ENCODE peak calls at places on chromosomes 2 and 18, in eight cellular contexts. I, U, A, D, Z, Y, V and R are unnamed samples.

GRCh38 chr2:43458002-43458628 is 137.7 kb downstream of the THADA start:
- DNase-seq in I (no peak), U (no peak), A (no peak), D (no peak), Z (no peak), Y (no peak), V (no peak), R (no peak)

GRCh38 chr2:62334440-62335058 is 138.6 kb downstream of the B3GNT2 start:
- DNase-seq in I (no peak), U (no peak), A (no peak), D (no peak), Z (no peak), Y (no peak), V (no peak), R (no peak)

GRCh38 chr18:77207540-77207939 is 42.1 kb upstream of the GALR1 start:
- DNase-seq in I (peak; percentile 80), U (peak; percentile 73), A (peak; percentile 56), D (peak; percentile 87), Z (no peak), Y (peak; percentile 64), V (no peak), R (no peak)

GRCh38 chr2:150485871-150486538 is 1.5 kb downstream of the RND3 start:
- DNase-seq in I (peak; percentile 87), U (peak; percentile 76), A (peak; percentile 80), D (peak; percentile 93), Z (peak; percentile 74), Y (peak; percentile 71), V (peak; percentile 75), R (peak; percentile 66)

GRCh38 chr18:56028514-56028913 is 440.5 kb upstream of the TCF4 start:
- DNase-seq in I (no peak), U (no peak), A (no peak), D (no peak), Z (no peak), Y (no peak), V (no peak), R (no peak)

GRCh38 chr2:220847006-220847405 is 725.1 kb downstream of the EPHA4 start:
- DNase-seq in I (no peak), U (no peak), A (no peak), D (no peak), Z (no peak), Y (no peak), V (no peak), R (no peak)

GRCh38 chr18:34718610-34719009 is 8.5 kb downstream of the DTNA start:
- DNase-seq in I (no peak), U (no peak), A (no peak), D (no peak), Z (no peak), Y (no peak), V (no peak), R (no peak)

GRCh38 chr2:29417630-29418029 is 302.4 kb downstream of the CLIP4 start:
- DNase-seq in I (no peak), U (no peak), A (no peak), D (no peak), Z (no peak), Y (no peak), V (no peak), R (no peak)

GRCh38 chr2:209661286-209661685 is 110.3 kb upstream of the UNC80 start:
- DNase-seq in I (no peak), U (peak; percentile 77), A (no peak), D (no peak), Z (no peak), Y (peak; percentile 65), V (no peak), R (no peak)

GRCh38 chr2:101528501-101528900 is 53.6 kb upstream of the RFX8 start:
- DNase-seq in I (no peak), U (no peak), A (no peak), D (no peak), Z (no peak), Y (no peak), V (no peak), R (no peak)

GRCh38 chr2:101679801-101680487 is 17.6 kb upstream of the MAP4K4 start:
- DNase-seq in I (no peak), U (no peak), A (no peak), D (no peak), Z (no peak), Y (no peak), V (no peak), R (no peak)

GRCh38 chr18:63681449-63682381 is 20.0 kb upstream of the SERPINB3 start:
- DNase-seq in I (no peak), U (no peak), A (no peak), D (no peak), Z (no peak), Y (no peak), V (no peak), R (peak; percentile 53)

GRCh38 chr2:215904101-215904500 is 109.2 kb downstream of the MREG start:
- DNase-seq in I (no peak), U (no peak), A (no peak), D (no peak), Z (no peak), Y (no peak), V (no peak), R (no peak)

GRCh38 chr18:61589724-61590065 is 256.5 kb downstream of the CDH20 start:
- DNase-seq in I (no peak), U (no peak), A (no peak), D (no peak), Z (no peak), Y (no peak), V (no peak), R (no peak)

GRCh38 chr2:175834472-175834871 is 167.6 kb downstream of the LNPK start:
- DNase-seq in I (no peak), U (peak; percentile 37), A (no peak), D (no peak), Z (no peak), Y (no peak), V (no peak), R (no peak)

GRCh38 chr2:216516730-216517350 is 18.2 kb downstream of the RPL37A start:
- DNase-seq in I (no peak), U (peak; percentile 79), A (no peak), D (no peak), Z (no peak), Y (peak; percentile 63), V (no peak), R (no peak)

GRCh38 chr2:205566556-205567061 is 115.7 kb upstream of the NRP2 start:
- DNase-seq in I (no peak), U (no peak), A (no peak), D (no peak), Z (no peak), Y (no peak), V (no peak), R (no peak)

GRCh38 chr2:150619607-150620330 is 132.3 kb upstream of the RND3 start:
- DNase-seq in I (no peak), U (no peak), A (no peak), D (no peak), Z (no peak), Y (no peak), V (no peak), R (no peak)

GRCh38 chr2:150802648-150803047 is 315.2 kb upstream of the RND3 start:
- DNase-seq in I (no peak), U (no peak), A (no peak), D (no peak), Z (no peak), Y (no peak), V (no peak), R (no peak)

GRCh38 chr2:6973895-6974545 is 56.8 kb downstream of the RNF144A start:
- DNase-seq in I (no peak), U (no peak), A (no peak), D (no peak), Z (no peak), Y (no peak), V (no peak), R (no peak)

GRCh38 chr2:28691774-28692281 is 59.8 kb upstream of the PPP1CB start:
- DNase-seq in I (no peak), U (peak; percentile 49), A (peak; percentile 35), D (peak; percentile 81), Z (no peak), Y (peak; percentile 31), V (no peak), R (no peak)

GRCh38 chr2:8115966-8116365 is 565.9 kb upstream of the ID2 start:
- DNase-seq in I (no peak), U (no peak), A (no peak), D (no peak), Z (no peak), Y (no peak), V (no peak), R (no peak)

GRCh38 chr18:79480171-79480981 is 84.6 kb downstream of the NFATC1 start:
- DNase-seq in I (peak; percentile 49), U (no peak), A (no peak), D (peak; percentile 63), Z (peak; percentile 76), Y (no peak), V (no peak), R (no peak)

GRCh38 chr2:160574472-160575140 is 81.0 kb upstream of the RBMS1 start:
- DNase-seq in I (no peak), U (no peak), A (no peak), D (no peak), Z (no peak), Y (no peak), V (no peak), R (no peak)

GRCh38 chr2:25619187-25619586 is 54.2 kb downstream of the DTNB start:
- DNase-seq in I (no peak), U (no peak), A (no peak), D (no peak), Z (no peak), Y (no peak), V (no peak), R (no peak)

GRCh38 chr2:112156152-112156986 is 18.2 kb downstream of the FBLN7 start:
- DNase-seq in I (no peak), U (no peak), A (no peak), D (no peak), Z (no peak), Y (no peak), V (no peak), R (no peak)

GRCh38 chr2:68412127-68412819 is 47.2 kb downstream of the PLEK start:
- DNase-seq in I (no peak), U (no peak), A (no peak), D (no peak), Z (no peak), Y (no peak), V (no peak), R (no peak)

GRCh38 chr18:9133225-9133624 is 3.4 kb upstream of the ANKRD12 start:
- DNase-seq in I (no peak), U (no peak), A (no peak), D (no peak), Z (no peak), Y (no peak), V (no peak), R (no peak)
- TF ChIP-seq POLR2AphosphoS5 in I (no peak), U (no peak), A (no peak), D (no peak), Z (no peak), Y (no peak), V (no peak), R (peak; percentile 5)

GRCh38 chr2:174180165-174180724 is 68.1 kb downstream of the OLA1 start:
- DNase-seq in I (no peak), U (peak; percentile 70), A (no peak), D (no peak), Z (no peak), Y (peak; percentile 43), V (no peak), R (no peak)
- TF ChIP-seq POLR2AphosphoS5 in I (no peak), U (no peak), A (no peak), D (no peak), Z (no peak), Y (no peak), V (no peak), R (no peak)

GRCh38 chr2:96835830-96836229 is 8.0 kb downstream of the ANKRD23 start:
- DNase-seq in I (no peak), U (no peak), A (no peak), D (no peak), Z (no peak), Y (no peak), V (no peak), R (no peak)
- TF ChIP-seq POLR2AphosphoS5 in I (no peak), U (no peak), A (no peak), D (no peak), Z (no peak), Y (no peak), V (no peak), R (no peak)

GRCh38 chr18:50330176-50330575 is 42.7 kb upstream of the CXXC1 start:
- DNase-seq in I (no peak), U (no peak), A (no peak), D (no peak), Z (no peak), Y (no peak), V (no peak), R (no peak)
- TF ChIP-seq POLR2AphosphoS5 in I (no peak), U (no peak), A (no peak), D (no peak), Z (no peak), Y (no peak), V (no peak), R (no peak)